ENCODE peak calls at places on chromosomes 13 and 19, in ten cellular contexts. O is activated CD4-positive, alpha-beta T cell treated with anti-CD3 and anti-CD28 coated beads, Interleukin-2, amount 50 U/mL, for 48 hours; P is posterior cingulate gyrus; D is HCT116; C is progenitor cell of endocrine pancreas; M is foreskin fibroblast; X is amygdala; E is pulmonary artery endothelial cell; A is C1 segment of cervical spinal cord; G is CD8-positive, alpha-beta T cell. F is an unnamed sample.

GRCh38 chr13:113122571-113123225 is at the start of gene F10:
- DNase-seq in O (no peak), P (no peak), D (peak; percentile 50), C (peak; percentile 48), M (peak; percentile 95), X (no peak), E (no peak), A (no peak), G (no peak), F (peak; percentile 43)

GRCh38 chr19:38441660-38442348 is 8.3 kb downstream of the RYR1 start:
- DNase-seq in O (peak; percentile 10), P (no peak), D (no peak), C (no peak), M (no peak), X (no peak), E (no peak), A (no peak), G (no peak), F (no peak)

GRCh38 chr13:95530178-95530577 is 22.3 kb upstream of the CLDN10 start:
- DNase-seq in O (no peak), P (no peak), D (no peak), C (no peak), M (peak; percentile 58), X (no peak), E (peak; percentile 60), A (no peak), G (no peak), F (peak; percentile 72)

GRCh38 chr19:58545286-58546068 is 1.6 kb downstream of the TRIM28 start:
- DNase-seq in O (no peak), P (no peak), D (no peak), C (no peak), M (no peak), X (no peak), E (no peak), A (no peak), G (no peak), F (no peak)

GRCh38 chr19:39544201-39544903 is 4.4 kb upstream of the EID2 start:
- DNase-seq in O (no peak), P (no peak), D (no peak), C (no peak), M (peak; percentile 35), X (no peak), E (no peak), A (no peak), G (no peak), F (no peak)

GRCh38 chr19:45123440-45123850 is 30.5 kb downstream of the PPP1R37 start:
- DNase-seq in O (no peak), P (no peak), D (no peak), C (no peak), M (peak; percentile 30), X (no peak), E (no peak), A (no peak), G (no peak), F (no peak)

GRCh38 chr13:113552786-113553540 is 31.6 kb upstream of the TFDP1 start:
- DNase-seq in O (no peak), P (no peak), D (no peak), C (no peak), M (no peak), X (no peak), E (peak; percentile 76), A (no peak), G (no peak), F (no peak)

GRCh38 chr13:51998723-51999471 is 12.4 kb downstream of the ATP7B start:
- DNase-seq in O (no peak), P (no peak), D (no peak), C (no peak), M (no peak), X (no peak), E (no peak), A (no peak), G (no peak), F (no peak)

GRCh38 chr19:6533000-6533328 is 2.1 kb downstream of the TNFSF9 start:
- DNase-seq in O (no peak), P (no peak), D (no peak), C (no peak), M (no peak), X (no peak), E (no peak), A (no peak), G (no peak), F (no peak)

GRCh38 chr13:111114362-111115050 is 604 bp upstream of the ARHGEF7 start:
- DNase-seq in O (no peak), P (peak; percentile 40), D (no peak), C (peak; percentile 37), M (peak; percentile 82), X (no peak), E (no peak), A (no peak), G (no peak), F (no peak)

GRCh38 chr19:43594710-43595604 is 977 bp downstream of the IRGQ start:
- DNase-seq in O (peak; percentile 71), P (peak; percentile 29), D (peak; percentile 45), C (peak; percentile 42), M (peak; percentile 82), X (peak; percentile 50), E (no peak), A (no peak), G (peak; percentile 78), F (peak; percentile 63)

GRCh38 chr19:7751157-7751783 is 3.9 kb upstream of the CD209 start:
- DNase-seq in O (peak; percentile 32), P (no peak), D (no peak), C (no peak), M (no peak), X (no peak), E (no peak), A (no peak), G (no peak), F (no peak)

GRCh38 chr13:95509521-95510315 is 42.8 kb upstream of the CLDN10 start:
- DNase-seq in O (no peak), P (no peak), D (no peak), C (no peak), M (peak; percentile 54), X (no peak), E (no peak), A (no peak), G (no peak), F (peak; percentile 64)

GRCh38 chr19:4337906-4338440 is 654 bp downstream of the STAP2 start:
- DNase-seq in O (no peak), P (no peak), D (no peak), C (no peak), M (peak; percentile 42), X (no peak), E (no peak), A (no peak), G (no peak), F (peak; percentile 24)

F was measured in astrocyte of the spinal cord.